ENCODE peak calls at places on chromosomes 4 and X, in seven cellular contexts. M is HFF-Myc, J is left lung, N is fibroblast of mammary gland, K is AG04450, L is psoas muscle, E is brain microvascular endothelial cell. D is an unnamed sample.

GRCh38 chrX:14032383-14032782 is 2.7 kb upstream of the GEMIN8 start:
- DNase-seq in E (peak), L (no peak), N (peak), K (peak), M (no peak), J (no peak), D (no peak)

GRCh38 chr4:7989654-7990053 is 50.0 kb upstream of the AFAP1 start:
- DNase-seq in E (no peak), L (no peak), M (no peak), N (no peak), J (no peak), K (no peak), D (no peak)

GRCh38 chr4:64465263-64465662 is 56.0 kb upstream of the TECRL start:
- DNase-seq in J (no peak), K (no peak), N (no peak), L (no peak), M (no peak), E (peak), D (no peak)

GRCh38 chrX:39721570-39722279 is 376.0 kb downstream of the BCOR start:
- DNase-seq in K (no peak), N (peak), M (no peak), J (no peak), L (no peak), E (peak), D (no peak)

GRCh38 chrX:109954955-109955354 is 48.0 kb upstream of the TMEM164 start:
- DNase-seq in J (no peak), N (no peak), M (no peak), K (no peak), E (no peak), L (no peak), D (no peak)

GRCh38 chrX:134484039-134484438 is 24.1 kb downstream of the HPRT1 start:
- DNase-seq in K (no peak), M (peak), E (no peak), L (no peak), J (no peak), N (peak), D (no peak)

GRCh38 chrX:71245159-71245558 is 8.8 kb downstream of the ZMYM3 start:
- DNase-seq in J (no peak), L (no peak), M (no peak), E (no peak), N (no peak), K (no peak), D (no peak)

GRCh38 chrX:48715066-48715465 is 18.5 kb downstream of the SUV39H1 start:
- DNase-seq in K (no peak), E (peak), L (no peak), M (no peak), J (no peak), N (peak), D (no peak)

GRCh38 chrX:43735957-43736356 is 79.9 kb downstream of the MAOA start:
- DNase-seq in K (no peak), N (no peak), L (no peak), M (no peak), J (no peak), E (no peak), D (no peak)

GRCh38 chrX:120023259-120023658 is 54.2 kb downstream of the RHOXF2B start:
- DNase-seq in E (no peak), J (no peak), K (no peak), N (no peak), M (no peak), L (no peak), D (no peak)

GRCh38 chr4:157204634-157205244 is 15.8 kb upstream of the GRIA2 start:
- DNase-seq in N (peak), E (no peak), L (no peak), K (no peak), J (peak), M (no peak), D (no peak)

GRCh38 chr4:70734971-70735370 is 13.2 kb downstream of the RUFY3 start:
- DNase-seq in K (no peak), E (no peak), J (no peak), N (no peak), M (no peak), L (no peak), D (no peak)

GRCh38 chr4:102606261-102606660 is 105.1 kb downstream of the NFKB1 start:
- DNase-seq in J (no peak), E (no peak), K (no peak), M (no peak), N (no peak), L (no peak), D (no peak)

GRCh38 chr4:83284161-83285021 is at the start of gene COQ2:
- DNase-seq in K (peak), E (peak), L (peak), M (peak), J (peak), N (peak), D (peak)

GRCh38 chr4:81065446-81065845 is 34.9 kb downstream of the BMP3 start:
- DNase-seq in J (no peak), K (no peak), N (no peak), L (no peak), E (no peak), M (no peak), D (no peak)

GRCh38 chrX:107429090-107429489 is 20.4 kb upstream of the FRMPD3 start:
- DNase-seq in J (no peak), N (peak), M (no peak), E (no peak), K (no peak), L (no peak), D (no peak)

GRCh38 chrX:121014826-121015225 is 29.3 kb upstream of the CT47A1 start:
- DNase-seq in M (no peak), E (no peak), K (no peak), J (no peak), N (no peak), L (no peak), D (no peak)

GRCh38 chr4:175536852-175537453 is 275.1 kb downstream of the GPM6A start:
- DNase-seq in N (peak), M (peak), J (no peak), E (peak), L (no peak), K (peak), D (peak)

GRCh38 chr4:100391913-100392312 is 125.9 kb downstream of the EMCN start:
- DNase-seq in M (peak), E (peak), L (no peak), N (peak), J (no peak), K (no peak), D (no peak)

GRCh38 chr4:173448103-173448502 is 49.2 kb upstream of the SCRG1 start:
- DNase-seq in J (no peak), L (peak), N (peak), M (peak), E (no peak), K (no peak), D (peak)

GRCh38 chr4:139232751-139233150 is 47.3 kb downstream of the MGARP start:
- DNase-seq in J (no peak), K (no peak), L (no peak), M (no peak), N (no peak), E (no peak), D (no peak)

GRCh38 chrX:39396358-39396995 is 595.2 kb downstream of the MID1IP1 start:
- DNase-seq in N (no peak), J (no peak), E (no peak), K (no peak), L (no peak), M (no peak), D (no peak)

GRCh38 chrX:69032601-69033000 is 132.7 kb downstream of the PJA1 start:
- DNase-seq in L (no peak), E (no peak), J (no peak), N (no peak), K (no peak), M (no peak), D (no peak)

GRCh38 chrX:102339312-102340298 is 92.6 kb downstream of the NXF2 start:
- DNase-seq in N (no peak), L (no peak), E (no peak), M (no peak), K (no peak), J (no peak), D (no peak)

GRCh38 chr4:95124906-95125504 is 367.2 kb downstream of the BMPR1B start:
- DNase-seq in M (peak), J (no peak), N (peak), K (peak), E (peak), L (no peak), D (peak)

GRCh38 chr4:78671812-78672440 is 104.2 kb upstream of the BMP2K start:
- DNase-seq in L (no peak), N (no peak), J (no peak), M (no peak), K (no peak), E (no peak), D (no peak)

GRCh38 chr4:25792200-25792791 is 70.5 kb downstream of the SEL1L3 start:
- DNase-seq in M (no peak), N (no peak), L (no peak), K (no peak), E (no peak), J (no peak), D (no peak)

GRCh38 chrX:6041630-6042029 is 187.0 kb downstream of the NLGN4X start:
- DNase-seq in L (no peak), M (no peak), N (peak), E (no peak), K (no peak), J (no peak), D (no peak)

GRCh38 chr4:36208884-36209473 is 35.3 kb downstream of the ARAP2 start:
- DNase-seq in E (no peak), J (no peak), K (no peak), L (no peak), N (no peak), M (no peak), D (no peak)

GRCh38 chr4:94457692-94458106 is 6.0 kb downstream of the PDLIM5 start:
- DNase-seq in K (no peak), J (no peak), N (no peak), M (no peak), L (no peak), E (no peak), D (no peak)

GRCh38 chr4:121273191-121273590 is 107.6 kb downstream of the QRFPR start:
- DNase-seq in K (no peak), L (no peak), E (no peak), N (no peak), M (no peak), J (no peak), D (no peak)

GRCh38 chrX:16479206-16479869 is 170.6 kb upstream of the S100G start:
- DNase-seq in J (no peak), L (no peak), M (no peak), N (peak), E (peak), K (no peak), D (no peak)

GRCh38 chrX:13250831-13251612 is 68.8 kb downstream of the ATXN3L start:
- DNase-seq in J (no peak), K (peak), L (no peak), E (peak), N (peak), M (peak), D (peak)

GRCh38 chrX:72308566-72309296 is 3.0 kb upstream of the CITED1 start:
- DNase-seq in N (peak), M (no peak), E (peak), K (peak), L (peak), J (peak), D (no peak)

GRCh38 chrX:130299279-130300009 is 30.7 kb upstream of the ZNF280C start:
- DNase-seq in J (no peak), L (no peak), N (no peak), M (no peak), E (no peak), K (no peak), D (no peak)

GRCh38 chrX:112851161-112851779 is 10.6 kb upstream of the AMOT start:
- DNase-seq in K (no peak), L (no peak), J (no peak), M (no peak), E (no peak), N (no peak), D (no peak)

GRCh38 chr4:99816611-99817309 is at the start of gene DAPP1:
- DNase-seq in L (peak), M (no peak), J (peak), E (no peak), N (no peak), K (no peak), D (no peak)

GRCh38 chr4:39574946-39575345 is 47.7 kb upstream of the UGDH start:
- DNase-seq in K (no peak), E (no peak), M (no peak), J (no peak), N (no peak), L (no peak), D (no peak)

GRCh38 chrX:147917700-147918694 is 6.3 kb downstream of the FMR1 start:
- DNase-seq in M (no peak), N (peak), L (no peak), J (no peak), K (no peak), E (no peak), D (no peak)

DNA sequence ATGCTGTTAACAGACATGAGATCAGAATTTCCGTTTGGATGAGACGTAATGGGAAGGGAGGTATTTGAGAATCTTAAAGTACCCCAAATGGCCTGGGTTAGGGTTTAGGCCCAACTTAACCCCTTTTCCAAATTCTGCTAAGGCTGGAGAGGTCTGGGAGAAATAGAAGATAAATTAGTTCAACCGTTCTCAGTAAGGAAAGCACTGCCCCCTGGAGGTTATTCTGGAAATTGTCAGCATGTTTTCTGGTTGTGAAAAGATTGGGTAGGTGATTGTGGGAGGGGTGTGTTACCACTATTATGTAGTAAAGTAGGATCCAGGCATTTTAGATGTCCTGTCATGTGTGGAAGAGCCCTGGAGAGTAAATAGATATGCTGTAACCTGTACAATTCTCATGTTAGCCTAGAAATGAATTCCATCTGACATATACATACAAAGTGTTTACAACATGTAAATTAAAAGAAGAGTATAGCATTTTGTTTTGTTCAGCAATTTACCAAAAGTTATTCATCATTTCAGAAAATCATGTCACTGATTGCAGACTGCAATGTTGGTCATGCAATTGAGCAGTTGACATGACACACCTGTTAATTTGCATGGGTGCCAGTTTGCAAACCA is 26.8 kb upstream of the GRXCR1 start:
- DNase-seq in K (no peak), E (peak), J (no peak), N (peak), M (peak), L (no peak), D (peak)
- TF ChIP-seq CTCF in K (peak), E (peak), J (peak), N (peak), M (peak), L (peak), D (peak)

GRCh38 chr4:144754562-144755410 is 108.8 kb downstream of the HHIP start:
- DNase-seq in K (no peak), E (peak), N (peak), L (no peak), M (no peak), J (no peak), D (no peak)
- TF ChIP-seq CTCF in K (peak), E (peak), N (peak), L (peak), M (peak), J (no peak), D (peak)

GRCh38 chr4:112942077-112942476 is 107.4 kb upstream of the ANK2 start:
- DNase-seq in J (no peak), K (no peak), L (no peak), M (no peak), E (no peak), N (no peak), D (no peak)
- TF ChIP-seq CTCF in J (no peak), K (no peak), L (no peak), M (no peak), E (peak), N (no peak), D (no peak)

GRCh38 chrX:153884136-153885076 is 1.6 kb downstream of the L1CAM start:
- DNase-seq in K (no peak), L (no peak), M (no peak), J (no peak), N (no peak), E (no peak), D (no peak)
- TF ChIP-seq CTCF in K (no peak), L (no peak), M (no peak), J (no peak), N (no peak), E (no peak), D (no peak)

DNA sequence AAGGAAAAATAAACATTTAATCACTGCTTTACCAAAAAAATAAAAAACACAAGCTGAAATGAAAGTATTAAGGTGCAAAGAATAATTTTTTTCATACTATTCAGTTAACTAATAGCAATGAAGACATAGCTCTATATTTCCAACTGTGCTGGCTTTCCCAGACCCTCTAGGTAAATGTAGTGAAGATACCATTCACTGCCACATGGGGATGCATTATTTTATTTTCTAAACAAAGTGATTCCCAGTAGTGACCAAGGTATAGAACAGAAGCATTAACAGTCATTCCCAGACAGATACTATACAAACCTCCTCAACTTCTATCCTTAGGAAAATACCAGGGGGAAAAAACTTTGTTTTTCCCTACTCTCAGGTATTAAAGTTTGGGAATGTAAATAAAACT is 39.4 kb downstream of the ANTXR2 start:
- DNase-seq in L (no peak), E (no peak), N (no peak), M (no peak), K (no peak), J (no peak), D (no peak)
- TF ChIP-seq CTCF in L (no peak), E (peak), N (peak), M (no peak), K (no peak), J (no peak), D (no peak)

GRCh38 chr4:61202100-61202637 is 2.0 kb downstream of the ADGRL3 start:
- DNase-seq in K (no peak), J (peak), L (no peak), N (no peak), E (no peak), M (no peak), D (no peak)
- TF ChIP-seq CTCF in K (no peak), J (no peak), L (no peak), N (no peak), E (peak), M (no peak), D (no peak)

GRCh38 chrX:111445485-111445884 is 33.5 kb upstream of the DCX start:
- DNase-seq in J (no peak), L (no peak), N (peak), K (no peak), E (peak), M (peak), D (no peak)

GRCh38 chrX:111444881-111445280 is 32.9 kb upstream of the DCX start:
- DNase-seq in N (no peak), L (no peak), K (no peak), M (no peak), J (no peak), E (no peak), D (no peak)

GRCh38 chrX:111442791-111443190 is 30.8 kb upstream of the DCX start:
- DNase-seq in L (no peak), E (no peak), K (no peak), J (no peak), N (no peak), M (no peak), D (no peak)

DNA sequence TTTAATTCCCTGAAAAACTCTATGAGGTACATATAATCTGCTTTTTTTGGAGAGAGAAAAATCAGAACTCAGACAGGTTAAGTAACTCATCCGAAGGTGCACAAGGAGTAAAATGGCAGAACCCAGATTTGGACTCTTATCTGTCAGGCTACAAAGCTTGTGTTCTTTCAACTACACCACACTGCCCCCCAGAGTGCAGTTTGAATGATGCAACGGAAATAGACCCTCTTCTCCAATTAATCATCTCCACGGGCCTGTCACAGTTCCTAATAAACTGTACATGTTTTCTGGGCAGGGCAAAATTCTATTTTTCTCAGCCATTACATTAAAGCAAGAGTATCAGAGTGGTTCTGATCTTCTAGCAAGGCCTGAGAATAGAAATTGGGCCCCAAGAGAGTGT is 35.3 kb upstream of the DCX start:
- DNase-seq in L (no peak), N (peak), K (no peak), J (no peak), E (no peak), M (no peak), D (no peak)
- TF ChIP-seq CTCF in L (no peak), N (peak), K (no peak), J (peak), E (peak), M (peak), D (no peak)

GRCh38 chr4:60805500-60806313 is 394.4 kb upstream of the ADGRL3 start:
- DNase-seq in M (peak), K (no peak), J (no peak), N (peak), L (no peak), E (peak), D (no peak)
- TF ChIP-seq CTCF in M (peak), K (peak), J (peak), N (peak), L (no peak), E (peak), D (no peak)

GRCh38 chr4:155954118-155954503 is 445 bp upstream of the CTSO start:
- DNase-seq in K (no peak), L (peak), N (no peak), M (no peak), J (peak), E (no peak), D (no peak)
- TF ChIP-seq CTCF in K (no peak), L (no peak), N (no peak), M (no peak), J (no peak), E (no peak), D (no peak)

GRCh38 chr4:132228676-132229075 is 920.4 kb upstream of the PCDH10 start:
- DNase-seq in E (no peak), K (no peak), L (no peak), J (no peak), M (no peak), N (no peak), D (no peak)

GRCh38 chr4:132230025-132230424 is 919.1 kb upstream of the PCDH10 start:
- DNase-seq in N (no peak), K (no peak), L (no peak), E (no peak), M (no peak), J (no peak), D (no peak)

DNA sequence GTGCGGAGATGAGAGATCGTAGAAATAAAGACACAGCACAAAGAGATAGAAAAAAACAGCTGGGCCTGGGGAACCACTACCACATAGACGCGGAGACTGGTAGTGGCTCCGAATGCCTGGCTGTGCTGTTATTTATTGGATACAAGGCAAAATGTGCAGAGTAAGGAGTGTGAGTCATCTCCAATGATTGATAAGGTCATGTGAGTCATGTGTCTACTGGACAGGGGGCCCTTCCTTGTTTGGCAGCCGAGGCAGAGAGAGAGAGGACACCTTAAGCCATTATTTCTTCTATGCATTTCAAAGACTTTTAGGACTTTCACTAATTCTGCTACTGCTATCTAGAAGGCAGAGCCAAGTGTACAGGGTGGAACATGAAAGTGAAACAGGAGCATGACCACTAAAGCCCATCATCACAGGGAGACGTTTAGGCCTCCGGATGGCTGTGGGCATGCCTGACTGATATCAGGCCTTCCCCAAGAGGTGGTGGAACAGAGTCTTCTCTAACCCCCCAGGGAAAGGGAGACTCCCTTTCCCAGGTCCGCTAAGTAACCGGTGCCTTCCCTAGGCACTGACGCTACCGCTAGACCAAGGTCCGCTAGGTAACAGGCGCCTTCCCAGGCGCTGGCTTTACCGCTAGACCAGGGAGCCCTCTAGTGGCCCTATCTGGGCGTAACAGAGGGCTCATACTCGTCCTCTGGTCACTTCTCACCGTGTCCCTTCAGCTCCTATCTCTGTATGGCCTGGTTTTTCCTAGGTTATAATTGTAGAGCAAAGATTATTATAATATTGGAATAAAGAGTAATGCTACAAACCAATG is 921.5 kb upstream of the PCDH10 start:
- DNase-seq in L (peak), M (no peak), K (no peak), E (peak), N (peak), J (peak), D (no peak)
- TF ChIP-seq CTCF in L (no peak), M (peak), K (peak), E (peak), N (peak), J (no peak), D (no peak)

D was measured in AG09319.